ENCODE peak calls at places on chromosomes 6 and 20, in seven cellular contexts. One of them, this sample, is unnamed.

GRCh38 chr6:104527761-104528415 is 331.8 kb downstream of the HACE1 start:
- DNase-seq in GM23338: peak; percentile 62
- DNase-seq in transverse colon: peak; percentile 45
- DNase-seq in aorta: peak; percentile 76
- DNase-seq in colonic mucosa: peak; percentile 52
- DNase-seq in mesenchymal stem cell: no peak
- DNase-seq in cardiac muscle cell: peak; percentile 49
- DNase-seq in this sample: no peak

GRCh38 chr6:107458687-107459282 is 579 bp downstream of the PDSS2 start:
- DNase-seq in GM23338: peak; percentile 47
- DNase-seq in transverse colon: peak; percentile 25
- DNase-seq in aorta: peak; percentile 76
- DNase-seq in colonic mucosa: no peak
- DNase-seq in mesenchymal stem cell: peak; percentile 61
- DNase-seq in cardiac muscle cell: peak; percentile 39
- DNase-seq in this sample: no peak

GRCh38 chr6:1962201-1962600 is 283.2 kb downstream of the GMDS start:
- DNase-seq in GM23338: no peak
- DNase-seq in transverse colon: no peak
- DNase-seq in aorta: no peak
- DNase-seq in colonic mucosa: no peak
- DNase-seq in mesenchymal stem cell: no peak
- DNase-seq in cardiac muscle cell: no peak
- DNase-seq in this sample: no peak

GRCh38 chr6:149135809-149136208 is 181.7 kb upstream of the TAB2 start:
- DNase-seq in GM23338: no peak
- DNase-seq in transverse colon: no peak
- DNase-seq in aorta: no peak
- DNase-seq in colonic mucosa: no peak
- DNase-seq in mesenchymal stem cell: no peak
- DNase-seq in cardiac muscle cell: no peak
- DNase-seq in this sample: no peak

GRCh38 chr6:25670793-25671513 is 18.9 kb downstream of the SCGN start:
- DNase-seq in GM23338: peak; percentile 28
- DNase-seq in transverse colon: no peak
- DNase-seq in aorta: no peak
- DNase-seq in colonic mucosa: no peak
- DNase-seq in mesenchymal stem cell: no peak
- DNase-seq in cardiac muscle cell: peak; percentile 10
- DNase-seq in this sample: no peak

GRCh38 chr6:2454180-2454579 is 208.8 kb upstream of the GMDS start:
- DNase-seq in GM23338: no peak
- DNase-seq in transverse colon: no peak
- DNase-seq in aorta: no peak
- DNase-seq in colonic mucosa: no peak
- DNase-seq in mesenchymal stem cell: no peak
- DNase-seq in cardiac muscle cell: no peak
- DNase-seq in this sample: no peak

GRCh38 chr6:26553264-26553738 is 15.1 kb downstream of the HMGN4 start:
- DNase-seq in GM23338: peak; percentile 82
- DNase-seq in transverse colon: peak; percentile 79
- DNase-seq in aorta: peak; percentile 89
- DNase-seq in colonic mucosa: peak; percentile 82
- DNase-seq in mesenchymal stem cell: peak; percentile 81
- DNase-seq in cardiac muscle cell: peak; percentile 74
- DNase-seq in this sample: peak; percentile 87

GRCh38 chr20:2887715-2888114 is 14.4 kb downstream of the PTPRA start:
- DNase-seq in GM23338: no peak
- DNase-seq in transverse colon: no peak
- DNase-seq in aorta: no peak
- DNase-seq in colonic mucosa: no peak
- DNase-seq in mesenchymal stem cell: no peak
- DNase-seq in cardiac muscle cell: no peak
- DNase-seq in this sample: no peak

GRCh38 chr20:44022464-44022863 is 107.8 kb downstream of the TOX2 start:
- DNase-seq in GM23338: no peak
- DNase-seq in transverse colon: no peak
- DNase-seq in aorta: no peak
- DNase-seq in colonic mucosa: no peak
- DNase-seq in mesenchymal stem cell: no peak
- DNase-seq in cardiac muscle cell: no peak
- DNase-seq in this sample: no peak

GRCh38 chr6:28105286-28105685 is 19.1 kb upstream of the ZSCAN16 start:
- DNase-seq in GM23338: peak; percentile 34
- DNase-seq in transverse colon: no peak
- DNase-seq in aorta: no peak
- DNase-seq in colonic mucosa: no peak
- DNase-seq in mesenchymal stem cell: no peak
- DNase-seq in cardiac muscle cell: no peak
- DNase-seq in this sample: no peak

GRCh38 chr6:27358786-27359185 is 29.8 kb upstream of the ZNF391 start:
- DNase-seq in GM23338: no peak
- DNase-seq in transverse colon: no peak
- DNase-seq in aorta: no peak
- DNase-seq in colonic mucosa: no peak
- DNase-seq in mesenchymal stem cell: no peak
- DNase-seq in cardiac muscle cell: no peak
- DNase-seq in this sample: no peak

GRCh38 chr6:98980814-98981213 is 33.1 kb upstream of the FBXL4 start:
- DNase-seq in GM23338: peak; percentile 81
- DNase-seq in transverse colon: no peak
- DNase-seq in aorta: no peak
- DNase-seq in colonic mucosa: no peak
- DNase-seq in mesenchymal stem cell: no peak
- DNase-seq in cardiac muscle cell: no peak
- DNase-seq in this sample: no peak

GRCh38 chr6:131067521-131067920 is 4.5 kb upstream of the EPB41L2 start:
- DNase-seq in GM23338: no peak
- DNase-seq in transverse colon: no peak
- DNase-seq in aorta: no peak
- DNase-seq in colonic mucosa: no peak
- DNase-seq in mesenchymal stem cell: no peak
- DNase-seq in cardiac muscle cell: no peak
- DNase-seq in this sample: no peak

GRCh38 chr6:148309301-148309700 is 33.3 kb upstream of the SASH1 start:
- DNase-seq in GM23338: no peak
- DNase-seq in transverse colon: no peak
- DNase-seq in aorta: no peak
- DNase-seq in colonic mucosa: no peak
- DNase-seq in mesenchymal stem cell: no peak
- DNase-seq in cardiac muscle cell: no peak
- DNase-seq in this sample: no peak

GRCh38 chr20:41544472-41544871 is 73.7 kb downstream of the CHD6 start:
- DNase-seq in GM23338: no peak
- DNase-seq in transverse colon: no peak
- DNase-seq in aorta: no peak
- DNase-seq in colonic mucosa: no peak
- DNase-seq in mesenchymal stem cell: no peak
- DNase-seq in cardiac muscle cell: no peak
- DNase-seq in this sample: no peak

GRCh38 chr20:49964964-49965780 is 17.6 kb upstream of the SNAI1 start:
- DNase-seq in GM23338: peak; percentile 89
- DNase-seq in transverse colon: peak; percentile 31
- DNase-seq in aorta: peak; percentile 68
- DNase-seq in colonic mucosa: peak; percentile 54
- DNase-seq in mesenchymal stem cell: no peak
- DNase-seq in cardiac muscle cell: peak; percentile 62
- DNase-seq in this sample: no peak

GRCh38 chr6:52221302-52221701 is 23.0 kb downstream of the IL17F start:
- DNase-seq in GM23338: no peak
- DNase-seq in transverse colon: no peak
- DNase-seq in aorta: no peak
- DNase-seq in colonic mucosa: no peak
- DNase-seq in mesenchymal stem cell: no peak
- DNase-seq in cardiac muscle cell: no peak
- DNase-seq in this sample: no peak

GRCh38 chr6:52213127-52213526 is 27.0 kb downstream of the IL17A start:
- DNase-seq in GM23338: peak; percentile 23
- DNase-seq in transverse colon: no peak
- DNase-seq in aorta: no peak
- DNase-seq in colonic mucosa: no peak
- DNase-seq in mesenchymal stem cell: no peak
- DNase-seq in cardiac muscle cell: no peak
- DNase-seq in this sample: no peak

GRCh38 chr6:52216932-52217331 is 27.4 kb downstream of the IL17F start:
- DNase-seq in GM23338: no peak
- DNase-seq in transverse colon: no peak
- DNase-seq in aorta: no peak
- DNase-seq in colonic mucosa: no peak
- DNase-seq in mesenchymal stem cell: no peak
- DNase-seq in cardiac muscle cell: no peak
- DNase-seq in this sample: no peak

GRCh38 chr6:52217761-52218160 is 26.5 kb downstream of the IL17F start:
- DNase-seq in GM23338: no peak
- DNase-seq in transverse colon: no peak
- DNase-seq in aorta: no peak
- DNase-seq in colonic mucosa: no peak
- DNase-seq in mesenchymal stem cell: no peak
- DNase-seq in cardiac muscle cell: no peak
- DNase-seq in this sample: no peak

DNA sequence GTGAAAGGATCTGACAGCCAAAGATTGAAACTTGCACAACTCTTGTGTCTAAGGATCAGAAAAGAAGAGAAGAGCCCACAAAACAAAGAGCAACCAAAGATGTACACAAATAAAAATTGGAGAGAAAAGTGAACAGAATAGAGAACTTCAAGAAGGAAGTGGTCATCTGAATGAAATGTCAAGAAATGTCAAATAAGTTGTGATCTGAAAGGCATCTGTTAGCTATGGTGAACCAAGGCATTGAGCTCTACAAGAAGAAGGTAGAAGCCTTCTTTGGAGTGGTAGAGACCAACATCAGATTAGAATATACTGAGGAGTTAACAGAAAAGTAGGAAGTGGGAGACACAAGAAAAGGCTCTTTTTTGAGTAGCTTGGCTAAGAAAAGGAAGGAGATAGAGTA is 28.5 kb downstream of the IL17F start:
- DNase-seq in GM23338: no peak
- DNase-seq in transverse colon: no peak
- DNase-seq in aorta: no peak
- DNase-seq in colonic mucosa: no peak
- DNase-seq in mesenchymal stem cell: no peak
- DNase-seq in cardiac muscle cell: no peak
- DNase-seq in this sample: no peak
- H3K4me1 ChIP-seq in GM23338: peaks cover 9% of the 10 kb centered on the region
- H3K4me1 ChIP-seq in transverse colon: no peaks in the 10 kb centered on the region
- H3K4me1 ChIP-seq in aorta: no peaks in the 10 kb centered on the region
- H3K4me1 ChIP-seq in colonic mucosa: no peaks in the 10 kb centered on the region
- H3K4me1 ChIP-seq in mesenchymal stem cell: no peaks in the 10 kb centered on the region
- H3K4me1 ChIP-seq in cardiac muscle cell: no peaks in the 10 kb centered on the region
- H3K4me1 ChIP-seq in this sample: no peaks in the 10 kb centered on the region

DNA sequence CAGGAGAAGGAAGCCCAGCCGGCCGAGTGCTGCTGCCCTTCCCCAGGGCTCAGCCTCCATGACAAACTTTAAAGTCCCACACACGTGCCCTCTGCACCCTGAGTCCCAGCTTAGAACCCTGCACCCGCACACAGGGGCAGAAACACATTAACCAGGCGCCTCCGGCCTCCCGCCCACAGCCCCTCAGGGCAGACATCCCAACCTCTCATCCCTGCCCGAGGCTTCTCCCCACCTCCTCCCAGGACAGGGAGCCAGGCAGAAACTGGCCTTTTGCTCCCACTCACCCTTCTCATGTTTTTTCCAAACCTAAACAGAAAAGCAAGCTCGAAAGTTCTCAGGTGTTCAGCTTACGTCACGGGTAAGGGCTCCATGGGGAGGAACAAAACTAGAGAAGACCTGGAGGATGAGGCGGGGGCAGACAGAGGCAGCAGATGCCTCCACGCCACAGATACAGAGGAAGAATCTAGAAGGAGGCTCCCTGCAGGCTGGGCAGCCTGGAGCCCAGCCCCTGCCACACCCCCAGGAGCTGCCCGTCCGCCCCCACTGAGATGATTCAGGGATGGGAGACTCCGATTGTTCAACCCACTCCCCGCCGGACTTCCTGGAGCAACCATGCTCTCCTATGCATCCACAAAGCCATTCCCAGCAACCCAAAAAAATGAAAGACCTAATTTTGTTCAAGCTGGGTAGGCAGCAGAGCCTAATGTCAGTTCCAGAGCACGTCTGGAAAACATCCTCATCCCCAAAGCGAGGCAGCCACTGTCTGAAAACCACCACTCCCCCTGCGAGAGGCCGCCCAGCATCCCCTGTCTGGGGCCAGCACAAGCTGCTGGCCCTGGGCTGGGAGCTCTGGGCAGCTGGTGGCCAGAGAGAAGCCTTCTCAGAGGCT is 8.8 kb downstream of the KCNQ2 start:
- DNase-seq in GM23338: no peak
- DNase-seq in transverse colon: no peak
- DNase-seq in aorta: no peak
- DNase-seq in colonic mucosa: no peak
- DNase-seq in mesenchymal stem cell: no peak
- DNase-seq in cardiac muscle cell: no peak
- DNase-seq in this sample: no peak
- H3K27me3 ChIP-seq in GM23338: no peaks in the 10 kb centered on the region
- H3K27me3 ChIP-seq in transverse colon: peaks cover 56% of the 10 kb centered on the region
- H3K27me3 ChIP-seq in aorta: no peaks in the 10 kb centered on the region
- H3K27me3 ChIP-seq in colonic mucosa: no peaks in the 10 kb centered on the region
- H3K27me3 ChIP-seq in mesenchymal stem cell: peaks cover 67% of the 10 kb centered on the region
- H3K27me3 ChIP-seq in cardiac muscle cell: no peaks in the 10 kb centered on the region
- H3K27me3 ChIP-seq in this sample: no peaks in the 10 kb centered on the region

GRCh38 chr6:31065556-31065955 is 46.8 kb downstream of the C6orf15 start:
- DNase-seq in GM23338: no peak
- DNase-seq in transverse colon: no peak
- DNase-seq in aorta: no peak
- DNase-seq in colonic mucosa: no peak
- DNase-seq in mesenchymal stem cell: no peak
- DNase-seq in cardiac muscle cell: no peak
- DNase-seq in this sample: no peak
- H3K27ac ChIP-seq in GM23338: no peak overlapping the region
- H3K27ac ChIP-seq in transverse colon: no peak overlapping the region
- H3K27ac ChIP-seq in aorta: no peak overlapping the region
- H3K27ac ChIP-seq in colonic mucosa: no peak overlapping the region
- H3K27ac ChIP-seq in mesenchymal stem cell: no peak overlapping the region
- H3K27ac ChIP-seq in cardiac muscle cell: no peak overlapping the region
- H3K27ac ChIP-seq in this sample: no peak overlapping the region

GRCh38 chr6:75278474-75279077 is 6.0 kb downstream of the TMEM30A start:
- DNase-seq in GM23338: no peak
- DNase-seq in transverse colon: no peak
- DNase-seq in aorta: no peak
- DNase-seq in colonic mucosa: no peak
- DNase-seq in mesenchymal stem cell: no peak
- DNase-seq in cardiac muscle cell: no peak
- DNase-seq in this sample: no peak

GRCh38 chr6:75273009-75273408 is 11.6 kb downstream of the TMEM30A start:
- DNase-seq in GM23338: no peak
- DNase-seq in transverse colon: no peak
- DNase-seq in aorta: no peak
- DNase-seq in colonic mucosa: no peak
- DNase-seq in mesenchymal stem cell: peak; percentile 72
- DNase-seq in cardiac muscle cell: no peak
- DNase-seq in this sample: no peak

GRCh38 chr6:75272145-75272840 is 12.3 kb downstream of the TMEM30A start:
- DNase-seq in GM23338: no peak
- DNase-seq in transverse colon: no peak
- DNase-seq in aorta: no peak
- DNase-seq in colonic mucosa: no peak
- DNase-seq in mesenchymal stem cell: peak; percentile 48
- DNase-seq in cardiac muscle cell: no peak
- DNase-seq in this sample: no peak

GRCh38 chr6:75279418-75279817 is 5.2 kb downstream of the TMEM30A start:
- DNase-seq in GM23338: no peak
- DNase-seq in transverse colon: no peak
- DNase-seq in aorta: no peak
- DNase-seq in colonic mucosa: no peak
- DNase-seq in mesenchymal stem cell: no peak
- DNase-seq in cardiac muscle cell: no peak
- DNase-seq in this sample: no peak

GRCh38 chr6:75275067-75275466 is 9.5 kb downstream of the TMEM30A start:
- DNase-seq in GM23338: no peak
- DNase-seq in transverse colon: no peak
- DNase-seq in aorta: no peak
- DNase-seq in colonic mucosa: no peak
- DNase-seq in mesenchymal stem cell: peak; percentile 89
- DNase-seq in cardiac muscle cell: no peak
- DNase-seq in this sample: no peak
- H3K4me1 ChIP-seq in GM23338: peaks cover 53% of the 10 kb centered on the region
- H3K4me1 ChIP-seq in transverse colon: peaks cover 23% of the 10 kb centered on the region
- H3K4me1 ChIP-seq in aorta: peaks cover 18% of the 10 kb centered on the region
- H3K4me1 ChIP-seq in colonic mucosa: no peaks in the 10 kb centered on the region
- H3K4me1 ChIP-seq in mesenchymal stem cell: peaks cover 4% of the 10 kb centered on the region
- H3K4me1 ChIP-seq in cardiac muscle cell: peaks cover 24% of the 10 kb centered on the region
- H3K4me1 ChIP-seq in this sample: no peaks in the 10 kb centered on the region